ENCODE peak calls at places on chromosome 21, in nine cellular contexts. One of them, this sample, is unnamed.

GRCh38 chr21:46311568-46311967 is 12.1 kb downstream of the C21orf58 start:
- DNase-seq in AG04449: no peak
- DNase-seq in brain microvascular endothelial cell: no peak
- DNase-seq in kidney epithelial cell: no peak
- DNase-seq in colonic mucosa: no peak
- DNase-seq in lung: no peak
- DNase-seq in upper lobe of right lung: no peak
- DNase-seq in HL-60: no peak
- DNase-seq in fibroblast of pulmonary artery: no peak
- DNase-seq in this sample: no peak

GRCh38 chr21:43645414-43645891 is 13.8 kb downstream of the HSF2BP start:
- DNase-seq in AG04449: peak; percentile 45
- DNase-seq in brain microvascular endothelial cell: peak; percentile 84
- DNase-seq in kidney epithelial cell: no peak
- DNase-seq in colonic mucosa: peak; percentile 70
- DNase-seq in lung: peak; percentile 54
- DNase-seq in upper lobe of right lung: no peak
- DNase-seq in HL-60: peak; percentile 38
- DNase-seq in fibroblast of pulmonary artery: peak; percentile 92
- DNase-seq in this sample: peak; percentile 55

GRCh38 chr21:29334717-29335428 is 36.2 kb downstream of the BACH1 start:
- DNase-seq in AG04449: no peak
- DNase-seq in brain microvascular endothelial cell: peak; percentile 90
- DNase-seq in kidney epithelial cell: no peak
- DNase-seq in colonic mucosa: no peak
- DNase-seq in lung: no peak
- DNase-seq in upper lobe of right lung: no peak
- DNase-seq in HL-60: peak; percentile 72
- DNase-seq in fibroblast of pulmonary artery: peak; percentile 69
- DNase-seq in this sample: no peak

GRCh38 chr21:26798856-26799751 is 46.1 kb downstream of the ADAMTS1 start:
- DNase-seq in AG04449: no peak
- DNase-seq in brain microvascular endothelial cell: no peak
- DNase-seq in kidney epithelial cell: no peak
- DNase-seq in colonic mucosa: no peak
- DNase-seq in lung: no peak
- DNase-seq in upper lobe of right lung: no peak
- DNase-seq in HL-60: no peak
- DNase-seq in fibroblast of pulmonary artery: no peak
- DNase-seq in this sample: no peak

GRCh38 chr21:46394819-46395152 is 63.9 kb upstream of the DIP2A start:
- DNase-seq in AG04449: no peak
- DNase-seq in brain microvascular endothelial cell: no peak
- DNase-seq in kidney epithelial cell: no peak
- DNase-seq in colonic mucosa: no peak
- DNase-seq in lung: no peak
- DNase-seq in upper lobe of right lung: no peak
- DNase-seq in HL-60: no peak
- DNase-seq in fibroblast of pulmonary artery: no peak
- DNase-seq in this sample: no peak

GRCh38 chr21:44636209-44637017 is 743 bp upstream of the KRTAP10-10 start:
- DNase-seq in AG04449: no peak
- DNase-seq in brain microvascular endothelial cell: no peak
- DNase-seq in kidney epithelial cell: no peak
- DNase-seq in colonic mucosa: no peak
- DNase-seq in lung: no peak
- DNase-seq in upper lobe of right lung: no peak
- DNase-seq in HL-60: no peak
- DNase-seq in fibroblast of pulmonary artery: no peak
- DNase-seq in this sample: no peak

GRCh38 chr21:29105218-29105617 is 25.2 kb upstream of the MAP3K7CL start:
- DNase-seq in AG04449: no peak
- DNase-seq in brain microvascular endothelial cell: peak; percentile 64
- DNase-seq in kidney epithelial cell: peak; percentile 43
- DNase-seq in colonic mucosa: no peak
- DNase-seq in lung: no peak
- DNase-seq in upper lobe of right lung: no peak
- DNase-seq in HL-60: no peak
- DNase-seq in fibroblast of pulmonary artery: peak; percentile 48
- DNase-seq in this sample: no peak

GRCh38 chr21:42558846-42559245 is 45.2 kb downstream of the SLC37A1 start:
- DNase-seq in AG04449: no peak
- DNase-seq in brain microvascular endothelial cell: no peak
- DNase-seq in kidney epithelial cell: peak; percentile 25
- DNase-seq in colonic mucosa: no peak
- DNase-seq in lung: no peak
- DNase-seq in upper lobe of right lung: peak; percentile 6
- DNase-seq in HL-60: no peak
- DNase-seq in fibroblast of pulmonary artery: no peak
- DNase-seq in this sample: no peak

GRCh38 chr21:45540601-45540970 is 1.7 kb downstream of the SLC19A1 start:
- DNase-seq in AG04449: no peak
- DNase-seq in brain microvascular endothelial cell: no peak
- DNase-seq in kidney epithelial cell: no peak
- DNase-seq in colonic mucosa: no peak
- DNase-seq in lung: no peak
- DNase-seq in upper lobe of right lung: peak; percentile 54
- DNase-seq in HL-60: no peak
- DNase-seq in fibroblast of pulmonary artery: no peak
- DNase-seq in this sample: no peak

GRCh38 chr21:42357307-42357706 is 6.5 kb upstream of the TFF2 start:
- DNase-seq in AG04449: no peak
- DNase-seq in brain microvascular endothelial cell: no peak
- DNase-seq in kidney epithelial cell: no peak
- DNase-seq in colonic mucosa: no peak
- DNase-seq in lung: no peak
- DNase-seq in upper lobe of right lung: no peak
- DNase-seq in HL-60: no peak
- DNase-seq in fibroblast of pulmonary artery: no peak
- DNase-seq in this sample: no peak

GRCh38 chr21:45768741-45769049 is 125.2 kb downstream of the PCBP3 start:
- DNase-seq in AG04449: no peak
- DNase-seq in brain microvascular endothelial cell: no peak
- DNase-seq in kidney epithelial cell: no peak
- DNase-seq in colonic mucosa: no peak
- DNase-seq in lung: no peak
- DNase-seq in upper lobe of right lung: no peak
- DNase-seq in HL-60: no peak
- DNase-seq in fibroblast of pulmonary artery: no peak
- DNase-seq in this sample: no peak

GRCh38 chr21:41130883-41131282 is 37.1 kb upstream of the BACE2 start:
- DNase-seq in AG04449: no peak
- DNase-seq in brain microvascular endothelial cell: no peak
- DNase-seq in kidney epithelial cell: no peak
- DNase-seq in colonic mucosa: no peak
- DNase-seq in lung: no peak
- DNase-seq in upper lobe of right lung: no peak
- DNase-seq in HL-60: no peak
- DNase-seq in fibroblast of pulmonary artery: no peak
- DNase-seq in this sample: no peak

GRCh38 chr21:40143822-40144525 is 276.7 kb downstream of the PCP4 start:
- DNase-seq in AG04449: no peak
- DNase-seq in brain microvascular endothelial cell: peak; percentile 9
- DNase-seq in kidney epithelial cell: peak; percentile 1
- DNase-seq in colonic mucosa: peak; percentile 43
- DNase-seq in lung: no peak
- DNase-seq in upper lobe of right lung: no peak
- DNase-seq in HL-60: peak; percentile 1
- DNase-seq in fibroblast of pulmonary artery: peak; percentile 45
- DNase-seq in this sample: no peak

GRCh38 chr21:35637431-35637830 is 422.9 kb downstream of the SETD4 start:
- DNase-seq in AG04449: no peak
- DNase-seq in brain microvascular endothelial cell: peak; percentile 66
- DNase-seq in kidney epithelial cell: no peak
- DNase-seq in colonic mucosa: no peak
- DNase-seq in lung: no peak
- DNase-seq in upper lobe of right lung: no peak
- DNase-seq in HL-60: no peak
- DNase-seq in fibroblast of pulmonary artery: peak; percentile 66
- DNase-seq in this sample: no peak

GRCh38 chr21:36792505-36792967 is 93.6 kb downstream of the SIM2 start:
- DNase-seq in AG04449: no peak
- DNase-seq in brain microvascular endothelial cell: peak; percentile 5
- DNase-seq in kidney epithelial cell: no peak
- DNase-seq in colonic mucosa: no peak
- DNase-seq in lung: no peak
- DNase-seq in upper lobe of right lung: no peak
- DNase-seq in HL-60: no peak
- DNase-seq in fibroblast of pulmonary artery: peak; percentile 11
- DNase-seq in this sample: no peak

GRCh38 chr21:21605502-21605901 is 607.3 kb downstream of the NCAM2 start:
- DNase-seq in AG04449: no peak
- DNase-seq in brain microvascular endothelial cell: no peak
- DNase-seq in kidney epithelial cell: no peak
- DNase-seq in colonic mucosa: no peak
- DNase-seq in lung: no peak
- DNase-seq in upper lobe of right lung: no peak
- DNase-seq in HL-60: no peak
- DNase-seq in fibroblast of pulmonary artery: no peak
- DNase-seq in this sample: no peak

GRCh38 chr21:46116189-46116845 is 18.4 kb downstream of the COL6A2 start:
- DNase-seq in AG04449: no peak
- DNase-seq in brain microvascular endothelial cell: no peak
- DNase-seq in kidney epithelial cell: no peak
- DNase-seq in colonic mucosa: no peak
- DNase-seq in lung: no peak
- DNase-seq in upper lobe of right lung: peak; percentile 57
- DNase-seq in HL-60: no peak
- DNase-seq in fibroblast of pulmonary artery: no peak
- DNase-seq in this sample: no peak

GRCh38 chr21:34598931-34599400 is 15.9 kb downstream of the RCAN1 start:
- DNase-seq in AG04449: no peak
- DNase-seq in brain microvascular endothelial cell: no peak
- DNase-seq in kidney epithelial cell: no peak
- DNase-seq in colonic mucosa: no peak
- DNase-seq in lung: no peak
- DNase-seq in upper lobe of right lung: no peak
- DNase-seq in HL-60: no peak
- DNase-seq in fibroblast of pulmonary artery: no peak
- DNase-seq in this sample: no peak

GRCh38 chr21:41943468-41944250 is 10.2 kb downstream of the C2CD2 start:
- DNase-seq in AG04449: no peak
- DNase-seq in brain microvascular endothelial cell: no peak
- DNase-seq in kidney epithelial cell: no peak
- DNase-seq in colonic mucosa: no peak
- DNase-seq in lung: no peak
- DNase-seq in upper lobe of right lung: no peak
- DNase-seq in HL-60: no peak
- DNase-seq in fibroblast of pulmonary artery: no peak
- DNase-seq in this sample: no peak

GRCh38 chr21:32921632-32922230 is 104.0 kb upstream of the OLIG2 start:
- DNase-seq in AG04449: no peak
- DNase-seq in brain microvascular endothelial cell: no peak
- DNase-seq in kidney epithelial cell: no peak
- DNase-seq in colonic mucosa: peak; percentile 44
- DNase-seq in lung: no peak
- DNase-seq in upper lobe of right lung: peak; percentile 72
- DNase-seq in HL-60: no peak
- DNase-seq in fibroblast of pulmonary artery: no peak
- DNase-seq in this sample: no peak
- TF ChIP-seq CTCF in AG04449: peak; percentile 49
- TF ChIP-seq CTCF in brain microvascular endothelial cell: peak; percentile 62
- TF ChIP-seq CTCF in kidney epithelial cell: peak; percentile 45
- TF ChIP-seq CTCF in colonic mucosa: peak; percentile 51
- TF ChIP-seq CTCF in lung: no peak
- TF ChIP-seq CTCF in upper lobe of right lung: peak; percentile 52
- TF ChIP-seq CTCF in HL-60: peak; percentile 63
- TF ChIP-seq CTCF in fibroblast of pulmonary artery: peak; percentile 36
- TF ChIP-seq CTCF in this sample: peak; percentile 70

DNA sequence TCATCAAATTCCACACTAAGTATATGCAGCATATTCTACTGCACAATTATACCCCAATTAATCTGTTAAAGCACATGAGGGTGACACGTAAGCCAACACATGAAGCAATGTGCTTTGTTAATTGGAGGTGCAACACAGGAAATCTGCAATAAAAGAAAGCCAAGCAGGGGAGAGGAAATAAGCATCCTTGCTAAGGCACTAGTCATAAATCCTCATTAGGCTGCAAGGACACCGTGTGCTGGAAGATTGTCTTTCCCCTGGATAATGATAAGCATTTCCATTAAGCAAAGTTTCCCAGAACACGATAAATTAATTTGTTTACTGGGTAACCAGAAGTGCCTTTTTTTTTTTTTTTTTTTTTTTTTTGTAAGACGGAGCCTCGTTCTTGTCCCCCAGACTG is 113.4 kb upstream of the KRTAP19-8 start:
- DNase-seq in AG04449: no peak
- DNase-seq in brain microvascular endothelial cell: no peak
- DNase-seq in kidney epithelial cell: no peak
- DNase-seq in colonic mucosa: no peak
- DNase-seq in lung: no peak
- DNase-seq in upper lobe of right lung: no peak
- DNase-seq in HL-60: no peak
- DNase-seq in fibroblast of pulmonary artery: no peak
- DNase-seq in this sample: no peak
- H3K4me3 ChIP-seq in AG04449: no peak overlapping the region
- H3K4me3 ChIP-seq in brain microvascular endothelial cell: no peak overlapping the region
- H3K4me3 ChIP-seq in kidney epithelial cell: no peak overlapping the region
- H3K4me3 ChIP-seq in colonic mucosa: no peak overlapping the region
- H3K4me3 ChIP-seq in lung: no peak overlapping the region
- H3K4me3 ChIP-seq in upper lobe of right lung: no peak overlapping the region
- H3K4me3 ChIP-seq in HL-60: no peak overlapping the region
- H3K4me3 ChIP-seq in fibroblast of pulmonary artery: no peak overlapping the region
- H3K4me3 ChIP-seq in this sample: no peak overlapping the region

GRCh38 chr21:28068455-28069358 is 924.0 kb downstream of the LTN1 start:
- DNase-seq in AG04449: no peak
- DNase-seq in brain microvascular endothelial cell: no peak
- DNase-seq in kidney epithelial cell: no peak
- DNase-seq in colonic mucosa: no peak
- DNase-seq in lung: no peak
- DNase-seq in upper lobe of right lung: no peak
- DNase-seq in HL-60: no peak
- DNase-seq in fibroblast of pulmonary artery: no peak
- DNase-seq in this sample: no peak
- TF ChIP-seq CTCF in AG04449: no peak
- TF ChIP-seq CTCF in brain microvascular endothelial cell: no peak
- TF ChIP-seq CTCF in kidney epithelial cell: no peak
- TF ChIP-seq CTCF in colonic mucosa: no peak
- TF ChIP-seq CTCF in lung: no peak
- TF ChIP-seq CTCF in upper lobe of right lung: no peak
- TF ChIP-seq CTCF in HL-60: no peak
- TF ChIP-seq CTCF in fibroblast of pulmonary artery: no peak
- TF ChIP-seq CTCF in this sample: no peak

DNA sequence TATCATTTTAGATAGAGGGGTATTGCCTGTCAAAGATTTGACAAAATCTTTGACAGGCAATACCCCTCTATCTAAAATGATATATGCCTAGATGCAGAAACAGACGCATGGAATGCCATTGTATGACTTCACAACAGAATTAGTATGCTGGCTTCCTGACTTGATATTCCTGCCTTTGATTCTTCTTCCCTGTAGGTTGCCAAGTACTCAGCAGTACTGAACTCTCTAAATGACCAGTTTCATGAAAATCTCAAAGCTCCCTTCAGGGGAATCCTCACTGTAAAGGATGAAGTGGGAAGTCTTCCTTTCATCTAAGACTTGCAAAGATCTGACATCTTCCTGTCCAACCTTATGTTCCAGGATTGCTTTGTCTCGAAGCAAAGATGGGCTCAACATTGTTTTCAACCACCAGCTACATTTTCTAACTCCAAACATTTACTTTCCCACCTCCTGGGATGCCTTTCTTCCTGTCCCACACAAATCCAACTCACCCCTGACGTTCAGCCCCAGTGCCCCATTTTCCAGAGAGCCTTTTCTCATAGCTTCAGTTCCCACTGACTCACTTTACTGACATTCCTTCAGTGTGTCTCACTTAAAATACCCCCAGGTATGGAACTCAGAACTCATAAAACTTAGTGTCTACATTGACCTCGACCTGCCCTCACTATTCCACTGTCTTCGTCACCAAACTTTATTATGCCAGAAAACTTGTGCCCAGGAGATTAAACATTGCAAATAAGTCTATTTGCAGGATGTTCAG is 67.3 kb upstream of the KCNJ6 start:
- DNase-seq in AG04449: no peak
- DNase-seq in brain microvascular endothelial cell: no peak
- DNase-seq in kidney epithelial cell: peak; percentile 81
- DNase-seq in colonic mucosa: no peak
- DNase-seq in lung: no peak
- DNase-seq in upper lobe of right lung: no peak
- DNase-seq in HL-60: no peak
- DNase-seq in fibroblast of pulmonary artery: no peak
- DNase-seq in this sample: no peak
- H3K4me3 ChIP-seq in AG04449: no peak overlapping the region
- H3K4me3 ChIP-seq in brain microvascular endothelial cell: no peak overlapping the region
- H3K4me3 ChIP-seq in kidney epithelial cell: no peak overlapping the region
- H3K4me3 ChIP-seq in colonic mucosa: no peak overlapping the region
- H3K4me3 ChIP-seq in lung: no peak overlapping the region
- H3K4me3 ChIP-seq in upper lobe of right lung: no peak overlapping the region
- H3K4me3 ChIP-seq in HL-60: no peak overlapping the region
- H3K4me3 ChIP-seq in fibroblast of pulmonary artery: no peak overlapping the region
- H3K4me3 ChIP-seq in this sample: no peak overlapping the region